ENCODE peak calls at places on chromosomes 4 and X, in seven cellular contexts. W is CD8-positive, alpha-beta T cell; B is astrocyte; C is lower lobe of right lung; T is fibroblast of lung; P is IMR-90; A is heart left ventricle. N is an unnamed sample. For H3K4me1 and H3K36me3, the result is how much of the 10 kb centered on the place peaks cover.

GRCh38 chrX:130100180-130100579 is 10.1 kb downstream of the ELF4 start:
- DNase-seq in B (no peak), C (no peak), T (no peak), P (no peak), A (peak), W (no peak), N (no peak)

GRCh38 chr4:5940470-5941203 is 47.8 kb upstream of the CRMP1 start:
- DNase-seq in P (peak), C (no peak), T (peak), B (peak), W (no peak), A (no peak), N (no peak)

GRCh38 chr4:183287677-183288076 is 32.4 kb downstream of the CLDN22 start:
- DNase-seq in T (no peak), P (no peak), A (no peak), B (no peak), C (no peak), W (no peak), N (no peak)

GRCh38 chr4:176451441-176451840 is 131.7 kb downstream of the SPCS3 start:
- DNase-seq in B (no peak), A (no peak), C (no peak), T (no peak), P (no peak), W (no peak), N (no peak)

GRCh38 chr4:55762815-55763214 is 56.8 kb upstream of the EXOC1L start:
- DNase-seq in A (no peak), P (no peak), C (no peak), T (peak), B (no peak), W (no peak), N (no peak)

GRCh38 chr4:47278631-47279030 is 184.9 kb downstream of the COMMD8 start:
- DNase-seq in T (no peak), P (no peak), W (no peak), B (no peak), A (no peak), C (no peak), N (no peak)

GRCh38 chr4:59936566-59936965 is 1263.6 kb upstream of the ADGRL3 start:
- DNase-seq in C (no peak), B (no peak), T (no peak), A (no peak), P (no peak), W (no peak), N (no peak)

GRCh38 chr4:124631760-124632159 is 80.8 kb downstream of the ANKRD50 start:
- DNase-seq in C (no peak), B (peak), A (peak), W (no peak), T (peak), P (peak), N (peak)

GRCh38 chr4:95540227-95540626 is 8.5 kb downstream of the UNC5C start:
- DNase-seq in C (no peak), P (no peak), W (no peak), A (no peak), T (no peak), B (no peak), N (no peak)

GRCh38 chrX:37993857-37994619 is 12.3 kb upstream of the SYTL5 start:
- DNase-seq in T (no peak), W (no peak), C (peak), A (no peak), P (no peak), B (peak), N (no peak)

GRCh38 chr4:124060261-124060918 is 652.1 kb downstream of the ANKRD50 start:
- DNase-seq in P (peak), B (peak), A (peak), C (no peak), W (no peak), T (peak), N (no peak)

GRCh38 chr4:54742636-54743399 is 85.1 kb downstream of the KIT start:
- DNase-seq in W (no peak), T (no peak), P (no peak), C (no peak), B (no peak), A (no peak), N (no peak)

GRCh38 chr4:14920759-14921313 is 81.4 kb upstream of the CPEB2 start:
- DNase-seq in W (no peak), P (no peak), A (no peak), B (no peak), C (no peak), T (no peak), N (no peak)

GRCh38 chrX:45762699-45763647 is 562.3 kb upstream of the DIPK2B start:
- DNase-seq in T (no peak), A (no peak), C (no peak), W (no peak), P (no peak), B (peak), N (no peak)

GRCh38 chr4:81314196-81314896 is 99.3 kb upstream of the PRKG2 start:
- DNase-seq in B (no peak), C (peak), W (no peak), T (no peak), P (peak), A (peak), N (no peak)

GRCh38 chr4:40196724-40197281 is at the start of gene RHOH:
- DNase-seq in C (no peak), W (peak), B (no peak), P (no peak), A (no peak), T (no peak), N (no peak)

GRCh38 chrX:10090319-10090718 is 66.5 kb upstream of the CLCN4 start:
- DNase-seq in A (no peak), P (peak), W (no peak), C (no peak), T (peak), B (no peak), N (no peak)

GRCh38 chr4:187780070-187780469 is 215.5 kb upstream of the ZFP42 start:
- DNase-seq in T (no peak), A (no peak), B (no peak), P (no peak), W (no peak), C (no peak), N (no peak)

GRCh38 chr4:39061450-39061849 is 582 bp upstream of the KLHL5 start:
- DNase-seq in T (no peak), W (no peak), B (no peak), C (no peak), A (no peak), P (no peak), N (no peak)

GRCh38 chrX:154986826-154987575 is 35.5 kb downstream of the F8 start:
- DNase-seq in T (no peak), A (no peak), P (no peak), B (no peak), C (no peak), W (no peak), N (no peak)

GRCh38 chr4:21986312-21986711 is 37.7 kb upstream of the KCNIP4 start:
- DNase-seq in T (no peak), B (no peak), P (no peak), A (no peak), W (no peak), C (no peak), N (no peak)

GRCh38 chrX:19070555-19070994 is 51.7 kb downstream of the ADGRG2 start:
- DNase-seq in P (no peak), A (no peak), T (no peak), B (no peak), W (no peak), C (no peak), N (no peak)

GRCh38 chr4:8325284-8325973 is 55.9 kb downstream of the HTRA3 start:
- DNase-seq in A (no peak), B (no peak), C (peak), T (no peak), P (no peak), W (no peak), N (no peak)

GRCh38 chr4:113633467-113633866 is 128.1 kb downstream of the CAMK2D start:
- DNase-seq in B (no peak), P (no peak), A (no peak), T (no peak), W (no peak), C (no peak), N (no peak)
- H3K4me1 ChIP-seq in B (under half), P (under half), A (under half), T (under half), W (under half), C (under half), N (under half)

DNA sequence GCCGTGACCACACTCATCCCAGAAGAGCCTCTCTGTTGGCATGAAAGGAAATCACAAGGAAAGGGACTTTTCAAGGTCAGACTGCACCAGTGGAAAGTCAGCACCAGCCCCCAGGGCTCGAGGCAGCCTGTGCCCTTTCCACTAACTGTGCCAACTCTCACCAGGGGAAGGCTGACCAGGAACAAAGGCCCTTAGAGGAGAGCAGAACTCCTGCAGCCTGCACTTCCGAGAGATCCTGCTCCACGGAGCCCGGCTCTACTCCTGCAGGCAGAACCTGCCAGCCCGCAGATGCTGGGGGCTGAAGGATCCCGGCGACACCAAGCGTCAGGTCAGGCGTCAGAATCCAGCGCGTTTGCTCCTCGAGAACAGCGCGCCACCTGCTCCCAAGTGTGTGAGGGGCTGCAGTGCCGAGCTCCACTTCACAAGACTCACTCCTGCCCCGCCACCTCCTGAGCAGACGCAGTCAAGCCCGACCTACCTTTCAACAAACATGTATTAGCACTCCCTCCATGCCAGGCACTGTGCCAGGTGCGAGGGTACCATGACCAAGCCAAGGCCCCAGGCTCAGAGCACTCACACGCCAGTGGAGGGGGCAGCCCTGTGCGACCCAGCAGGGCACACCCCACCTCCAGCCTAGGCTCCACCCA is 13.6 kb upstream of the HELT start:
- DNase-seq in T (no peak), B (no peak), W (no peak), P (no peak), C (peak), A (no peak), N (peak)
- H3K4me3 ChIP-seq in T (no peak), B (peak), W (no peak), P (no peak), C (peak), A (peak), N (peak)

GRCh38 chr4:87882321-87882720 is 49.6 kb downstream of the MEPE start:
- DNase-seq in A (no peak), B (peak), W (no peak), C (no peak), T (peak), P (no peak), N (no peak)
- H3K36me3 ChIP-seq in A (under half), B (under half), W (under half), C (under half), T (under half), P (under half), N (under half)

GRCh38 chr4:143360838-143361237 is 24.2 kb downstream of the GAB1 start:
- DNase-seq in P (no peak), A (no peak), B (peak), C (no peak), W (no peak), T (peak), N (no peak)
- H3K4me1 ChIP-seq in P (under half), A (under half), B (under half), C (half or more), W (under half), T (under half), N (half or more)

GRCh38 chr4:53705151-53705764 is 114.0 kb upstream of the LNX1 start:
- DNase-seq in B (no peak), C (no peak), W (no peak), T (no peak), P (no peak), A (no peak), N (no peak)

GRCh38 chr4:53702334-53703266 is 111.3 kb upstream of the LNX1 start:
- DNase-seq in A (peak), W (no peak), T (peak), B (peak), P (peak), C (peak), N (peak)

GRCh38 chr4:53705972-53706371 is 114.7 kb upstream of the LNX1 start:
- DNase-seq in B (no peak), T (no peak), P (no peak), W (no peak), A (no peak), C (no peak), N (no peak)

GRCh38 chr4:53704329-53704728 is 113.0 kb upstream of the LNX1 start:
- DNase-seq in T (no peak), P (no peak), B (no peak), W (no peak), C (no peak), A (no peak), N (no peak)

DNA sequence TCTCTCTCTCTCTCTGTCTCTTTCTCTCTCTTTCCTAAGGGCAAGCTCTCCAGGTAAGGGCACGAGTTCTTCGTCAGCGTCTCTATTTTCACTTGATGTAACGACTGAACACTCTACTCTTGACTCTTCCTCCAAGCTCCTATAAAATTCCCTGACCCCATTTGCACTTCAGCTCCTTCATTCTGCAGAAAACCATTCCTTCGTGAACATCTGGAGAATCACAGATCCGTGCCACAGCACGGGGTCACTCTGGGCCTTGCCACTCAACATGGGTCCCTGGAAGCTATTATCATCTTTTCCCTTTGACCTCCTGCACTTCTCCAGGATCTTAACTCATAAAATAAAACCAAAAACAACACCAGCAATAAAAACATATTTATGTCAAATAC is 112.0 kb upstream of the LNX1 start:
- DNase-seq in T (no peak), P (no peak), W (no peak), C (no peak), A (no peak), B (no peak), N (no peak)
- H3K4me3 ChIP-seq in T (no peak), P (no peak), W (no peak), C (peak), A (peak), B (peak), N (peak)

GRCh38 chr4:82861529-82861928 is 29.4 kb downstream of the SEC31A start:
- DNase-seq in A (no peak), B (no peak), C (no peak), W (no peak), P (no peak), T (no peak), N (no peak)
- H3K36me3 ChIP-seq in A (half or more), B (half or more), C (half or more), W (under half), P (under half), T (under half), N (under half)

GRCh38 chrX:40651620-40652223 is 4.4 kb upstream of the CXorf38 start:
- DNase-seq in A (peak), B (peak), P (peak), T (peak), W (peak), C (peak), N (peak)
- H3K4me1 ChIP-seq in A (under half), B (under half), P (under half), T (under half), W (under half), C (under half), N (under half)

GRCh38 chrX:13268874-13269273 is 51.0 kb downstream of the ATXN3L start:
- DNase-seq in P (no peak), W (no peak), B (no peak), A (no peak), C (no peak), T (no peak), N (no peak)

GRCh38 chrX:13263560-13264251 is 56.1 kb downstream of the ATXN3L start:
- DNase-seq in T (no peak), W (no peak), P (no peak), A (no peak), C (no peak), B (no peak), N (no peak)

GRCh38 chrX:13270360-13270759 is 49.5 kb downstream of the ATXN3L start:
- DNase-seq in W (no peak), P (no peak), T (no peak), A (no peak), C (no peak), B (no peak), N (no peak)

GRCh38 chrX:13265549-13266132 is 54.2 kb downstream of the ATXN3L start:
- DNase-seq in C (no peak), A (no peak), W (no peak), B (no peak), P (no peak), T (no peak), N (no peak)

DNA sequence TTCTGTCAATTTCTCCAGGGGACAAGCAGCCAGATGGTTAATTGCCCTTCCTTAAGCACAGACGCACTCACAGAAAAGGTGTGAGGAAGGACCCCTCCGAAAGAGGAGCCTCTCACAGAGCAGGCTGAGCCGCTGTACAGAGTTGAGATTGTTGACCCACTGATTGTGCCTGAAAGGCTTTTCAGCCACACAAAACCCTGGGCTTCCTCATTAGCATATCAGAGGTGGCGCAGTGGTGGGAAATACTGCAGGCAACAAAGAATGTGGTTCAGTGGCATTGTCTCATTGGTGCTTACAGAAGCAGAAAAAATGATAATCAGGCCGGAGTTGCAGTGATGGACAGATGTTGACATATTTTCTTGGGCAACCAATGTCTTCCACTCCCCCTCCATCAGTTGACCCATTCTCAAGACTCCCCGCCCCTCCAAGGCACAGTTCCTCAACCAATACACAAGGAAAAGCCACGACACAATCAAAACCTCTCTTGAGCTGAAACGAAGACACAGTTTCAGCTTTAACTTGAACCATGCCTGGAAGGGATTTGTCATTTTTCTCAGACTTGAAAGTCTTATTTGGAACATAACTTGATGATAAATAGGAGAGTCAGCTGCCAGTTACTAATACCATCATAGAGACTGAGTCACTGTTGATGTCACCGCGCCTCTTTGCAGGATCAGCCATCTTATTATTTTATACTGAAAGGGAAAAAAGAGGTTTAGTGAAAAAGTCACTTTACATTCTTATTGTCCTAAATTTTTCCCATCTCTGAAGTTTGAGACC is 53.0 kb downstream of the ATXN3L start:
- DNase-seq in W (no peak), T (peak), B (peak), C (no peak), P (peak), A (no peak), N (no peak)
- H3K4me3 ChIP-seq in W (no peak), T (no peak), B (no peak), C (no peak), P (no peak), A (no peak), N (no peak)